ENCODE peak calls at places on chromosomes 11 and 22, in four cellular contexts. One of them, this sample, is unnamed.

GRCh38 chr11:31106963-31107576 is 262.5 kb downstream of the DCDC1 start:
- DNase-seq in anterior cingulate cortex: peak; percentile 13
- DNase-seq in epithelial cell of proximal tubule: no peak
- DNase-seq in activated CD8-positive, alpha-beta memory T cell treated with anti-CD3 and anti-CD28 coated beads for 48 hours: no peak
- DNase-seq in this sample: peak; percentile 36

GRCh38 chr11:67303132-67303988 is at the start of gene SSH3:
- DNase-seq in anterior cingulate cortex: peak; percentile 31
- DNase-seq in activated CD8-positive, alpha-beta memory T cell treated with anti-CD3 and anti-CD28 coated beads for 48 hours: no peak
- DNase-seq in epithelial cell of proximal tubule: no peak
- DNase-seq in this sample: no peak

GRCh38 chr11:20158597-20159257 is 1.5 kb downstream of the DBX1 start:
- DNase-seq in anterior cingulate cortex: no peak
- DNase-seq in activated CD8-positive, alpha-beta memory T cell treated with anti-CD3 and anti-CD28 coated beads for 48 hours: no peak
- DNase-seq in epithelial cell of proximal tubule: no peak
- DNase-seq in this sample: no peak

GRCh38 chr11:20669833-20670684 is 673 bp downstream of the NELL1 start:
- DNase-seq in epithelial cell of proximal tubule: no peak
- DNase-seq in activated CD8-positive, alpha-beta memory T cell treated with anti-CD3 and anti-CD28 coated beads for 48 hours: no peak
- DNase-seq in anterior cingulate cortex: peak; percentile 43
- DNase-seq in this sample: no peak

GRCh38 chr11:41989800-41990380 is 530.4 kb upstream of the LRRC4C start:
- DNase-seq in activated CD8-positive, alpha-beta memory T cell treated with anti-CD3 and anti-CD28 coated beads for 48 hours: no peak
- DNase-seq in epithelial cell of proximal tubule: no peak
- DNase-seq in anterior cingulate cortex: no peak
- DNase-seq in this sample: no peak

GRCh38 chr11:11946180-11946579 is 62.2 kb downstream of the DKK3 start:
- DNase-seq in anterior cingulate cortex: no peak
- DNase-seq in epithelial cell of proximal tubule: no peak
- DNase-seq in activated CD8-positive, alpha-beta memory T cell treated with anti-CD3 and anti-CD28 coated beads for 48 hours: no peak
- DNase-seq in this sample: no peak

GRCh38 chr11:12091957-12092558 is 18.3 kb upstream of the MICAL2 start:
- DNase-seq in anterior cingulate cortex: no peak
- DNase-seq in epithelial cell of proximal tubule: no peak
- DNase-seq in activated CD8-positive, alpha-beta memory T cell treated with anti-CD3 and anti-CD28 coated beads for 48 hours: no peak
- DNase-seq in this sample: no peak

GRCh38 chr11:59615132-59615636 is 390 bp downstream of the OSBP start:
- DNase-seq in anterior cingulate cortex: peak; percentile 47
- DNase-seq in epithelial cell of proximal tubule: no peak
- DNase-seq in activated CD8-positive, alpha-beta memory T cell treated with anti-CD3 and anti-CD28 coated beads for 48 hours: peak; percentile 32
- DNase-seq in this sample: no peak

GRCh38 chr11:130414107-130415088 is 14.0 kb downstream of the ADAMTS8 start:
- DNase-seq in epithelial cell of proximal tubule: no peak
- DNase-seq in activated CD8-positive, alpha-beta memory T cell treated with anti-CD3 and anti-CD28 coated beads for 48 hours: no peak
- DNase-seq in anterior cingulate cortex: no peak
- DNase-seq in this sample: no peak

GRCh38 chr11:75603791-75604736 is 42.0 kb downstream of the SERPINH1 start:
- DNase-seq in anterior cingulate cortex: no peak
- DNase-seq in epithelial cell of proximal tubule: no peak
- DNase-seq in activated CD8-positive, alpha-beta memory T cell treated with anti-CD3 and anti-CD28 coated beads for 48 hours: no peak
- DNase-seq in this sample: no peak

GRCh38 chr11:69982675-69983570 is 95.2 kb upstream of the ANO1 start:
- DNase-seq in activated CD8-positive, alpha-beta memory T cell treated with anti-CD3 and anti-CD28 coated beads for 48 hours: no peak
- DNase-seq in anterior cingulate cortex: peak; percentile 7
- DNase-seq in epithelial cell of proximal tubule: no peak
- DNase-seq in this sample: no peak

GRCh38 chr22:19554834-19555404 is 30.7 kb upstream of the CLDN5 start:
- DNase-seq in anterior cingulate cortex: no peak
- DNase-seq in epithelial cell of proximal tubule: no peak
- DNase-seq in activated CD8-positive, alpha-beta memory T cell treated with anti-CD3 and anti-CD28 coated beads for 48 hours: no peak
- DNase-seq in this sample: no peak

GRCh38 chr22:19055801-19056200 is 66.4 kb downstream of the DGCR2 start:
- DNase-seq in anterior cingulate cortex: no peak
- DNase-seq in epithelial cell of proximal tubule: no peak
- DNase-seq in activated CD8-positive, alpha-beta memory T cell treated with anti-CD3 and anti-CD28 coated beads for 48 hours: no peak
- DNase-seq in this sample: no peak

GRCh38 chr11:111846640-111847039 is 24.7 kb downstream of the ALG9 start:
- DNase-seq in anterior cingulate cortex: no peak
- DNase-seq in activated CD8-positive, alpha-beta memory T cell treated with anti-CD3 and anti-CD28 coated beads for 48 hours: no peak
- DNase-seq in epithelial cell of proximal tubule: no peak
- DNase-seq in this sample: no peak

GRCh38 chr11:68457898-68458249 is 2.7 kb upstream of the PPP6R3 start:
- DNase-seq in epithelial cell of proximal tubule: no peak
- DNase-seq in anterior cingulate cortex: no peak
- DNase-seq in activated CD8-positive, alpha-beta memory T cell treated with anti-CD3 and anti-CD28 coated beads for 48 hours: no peak
- DNase-seq in this sample: no peak

GRCh38 chr11:42524534-42525227 is 787.1 kb upstream of the API5 start:
- DNase-seq in activated CD8-positive, alpha-beta memory T cell treated with anti-CD3 and anti-CD28 coated beads for 48 hours: no peak
- DNase-seq in anterior cingulate cortex: peak; percentile 47
- DNase-seq in epithelial cell of proximal tubule: no peak
- DNase-seq in this sample: peak; percentile 18

GRCh38 chr11:78684377-78684776 is 109.7 kb upstream of the NARS2 start:
- DNase-seq in anterior cingulate cortex: no peak
- DNase-seq in activated CD8-positive, alpha-beta memory T cell treated with anti-CD3 and anti-CD28 coated beads for 48 hours: no peak
- DNase-seq in epithelial cell of proximal tubule: no peak
- DNase-seq in this sample: no peak

GRCh38 chr11:32231909-32232493 is 141.1 kb downstream of the RCN1 start:
- DNase-seq in activated CD8-positive, alpha-beta memory T cell treated with anti-CD3 and anti-CD28 coated beads for 48 hours: no peak
- DNase-seq in epithelial cell of proximal tubule: no peak
- DNase-seq in anterior cingulate cortex: no peak
- DNase-seq in this sample: no peak

GRCh38 chr11:12791245-12791644 is 117.0 kb downstream of the TEAD1 start:
- DNase-seq in anterior cingulate cortex: no peak
- DNase-seq in epithelial cell of proximal tubule: no peak
- DNase-seq in activated CD8-positive, alpha-beta memory T cell treated with anti-CD3 and anti-CD28 coated beads for 48 hours: no peak
- DNase-seq in this sample: no peak

GRCh38 chr22:39092111-39092867 is 4.8 kb upstream of the APOBEC3H start:
- DNase-seq in epithelial cell of proximal tubule: no peak
- DNase-seq in anterior cingulate cortex: no peak
- DNase-seq in activated CD8-positive, alpha-beta memory T cell treated with anti-CD3 and anti-CD28 coated beads for 48 hours: no peak
- DNase-seq in this sample: no peak

GRCh38 chr11:134360050-134360835 is 28.5 kb downstream of the GLB1L2 start:
- DNase-seq in anterior cingulate cortex: peak; percentile 79
- DNase-seq in epithelial cell of proximal tubule: peak; percentile 3
- DNase-seq in activated CD8-positive, alpha-beta memory T cell treated with anti-CD3 and anti-CD28 coated beads for 48 hours: peak; percentile 61
- DNase-seq in this sample: peak; percentile 91

GRCh38 chr11:64614927-64615326 is 23.9 kb downstream of the SLC22A12 start:
- DNase-seq in epithelial cell of proximal tubule: no peak
- DNase-seq in anterior cingulate cortex: no peak
- DNase-seq in activated CD8-positive, alpha-beta memory T cell treated with anti-CD3 and anti-CD28 coated beads for 48 hours: no peak
- DNase-seq in this sample: no peak

GRCh38 chr11:119798656-119799055 is 69.7 kb upstream of the NECTIN1 start:
- DNase-seq in anterior cingulate cortex: no peak
- DNase-seq in activated CD8-positive, alpha-beta memory T cell treated with anti-CD3 and anti-CD28 coated beads for 48 hours: no peak
- DNase-seq in epithelial cell of proximal tubule: no peak
- DNase-seq in this sample: no peak

GRCh38 chr22:46360891-46361290 is 25.4 kb downstream of the TRMU start:
- DNase-seq in anterior cingulate cortex: no peak
- DNase-seq in epithelial cell of proximal tubule: no peak
- DNase-seq in activated CD8-positive, alpha-beta memory T cell treated with anti-CD3 and anti-CD28 coated beads for 48 hours: no peak
- DNase-seq in this sample: no peak

GRCh38 chr22:19180234-19180633 is 1.7 kb upstream of the SLC25A1 start:
- DNase-seq in anterior cingulate cortex: no peak
- DNase-seq in activated CD8-positive, alpha-beta memory T cell treated with anti-CD3 and anti-CD28 coated beads for 48 hours: no peak
- DNase-seq in epithelial cell of proximal tubule: no peak
- DNase-seq in this sample: no peak

GRCh38 chr11:116109228-116109627 is 605.0 kb upstream of the CADM1 start:
- DNase-seq in epithelial cell of proximal tubule: peak; percentile 15
- DNase-seq in activated CD8-positive, alpha-beta memory T cell treated with anti-CD3 and anti-CD28 coated beads for 48 hours: no peak
- DNase-seq in anterior cingulate cortex: no peak
- DNase-seq in this sample: no peak

GRCh38 chr22:26581769-26582168 is 8.2 kb downstream of the TPST2 start:
- DNase-seq in anterior cingulate cortex: no peak
- DNase-seq in epithelial cell of proximal tubule: no peak
- DNase-seq in activated CD8-positive, alpha-beta memory T cell treated with anti-CD3 and anti-CD28 coated beads for 48 hours: no peak
- DNase-seq in this sample: no peak

GRCh38 chr11:57649826-57650738 is at the start of gene YPEL4:
- DNase-seq in activated CD8-positive, alpha-beta memory T cell treated with anti-CD3 and anti-CD28 coated beads for 48 hours: no peak
- DNase-seq in epithelial cell of proximal tubule: no peak
- DNase-seq in anterior cingulate cortex: peak; percentile 83
- DNase-seq in this sample: no peak

GRCh38 chr11:113681711-113682410 is 24.2 kb downstream of the TMPRSS5 start:
- DNase-seq in epithelial cell of proximal tubule: no peak
- DNase-seq in activated CD8-positive, alpha-beta memory T cell treated with anti-CD3 and anti-CD28 coated beads for 48 hours: no peak
- DNase-seq in anterior cingulate cortex: no peak
- DNase-seq in this sample: peak; percentile 65

GRCh38 chr11:33542921-33543320 is 157.7 kb downstream of the C11orf91 start:
- DNase-seq in epithelial cell of proximal tubule: peak; percentile 1
- DNase-seq in activated CD8-positive, alpha-beta memory T cell treated with anti-CD3 and anti-CD28 coated beads for 48 hours: no peak
- DNase-seq in anterior cingulate cortex: no peak
- DNase-seq in this sample: no peak

GRCh38 chr11:19683141-19683805 is 29.4 kb upstream of the NAV2 start:
- DNase-seq in activated CD8-positive, alpha-beta memory T cell treated with anti-CD3 and anti-CD28 coated beads for 48 hours: no peak
- DNase-seq in anterior cingulate cortex: no peak
- DNase-seq in epithelial cell of proximal tubule: no peak
- DNase-seq in this sample: no peak

GRCh38 chr22:42375982-42376381 is 56.2 kb downstream of the NFAM1 start:
- DNase-seq in activated CD8-positive, alpha-beta memory T cell treated with anti-CD3 and anti-CD28 coated beads for 48 hours: no peak
- DNase-seq in anterior cingulate cortex: no peak
- DNase-seq in epithelial cell of proximal tubule: no peak
- DNase-seq in this sample: no peak

GRCh38 chr11:2943711-2944118 is 14.5 kb upstream of the PHLDA2 start:
- DNase-seq in anterior cingulate cortex: no peak
- DNase-seq in activated CD8-positive, alpha-beta memory T cell treated with anti-CD3 and anti-CD28 coated beads for 48 hours: no peak
- DNase-seq in epithelial cell of proximal tubule: no peak
- DNase-seq in this sample: no peak